ENCODE peak calls at places on chromosomes 3 and 15, in eight cellular contexts. R is AG09309; N is BE2C; O is stimulated activated naive CD8-positive, alpha-beta T cell treated with anti-CD3 and anti-CD28 coated beads, Interleukin-15, Interleukin-2, amounts not matched to agents 100 U/mL and 50 U/mL, for 24 hours; Z is central memory CD8-positive, alpha-beta T cell; J is sigmoid colon; T is G401; X is HFFc6. U is an unnamed sample.

GRCh38 chr3:123605789-123606234 is 21.0 kb upstream of the HACD2 start:
- DNase-seq in N (no peak), J (no peak), R (no peak), X (no peak), T (no peak), Z (no peak), O (no peak), U (no peak)

GRCh38 chr15:77901921-77902750 is 175.4 kb downstream of the TBC1D2B start:
- DNase-seq in J (peak; percentile 55), R (no peak), Z (no peak), X (no peak), T (no peak), N (peak; percentile 56), O (no peak), U (peak; percentile 45)

GRCh38 chr3:13141991-13142412 is 68.8 kb upstream of the IQSEC1 start:
- DNase-seq in J (peak; percentile 46), T (no peak), X (peak; percentile 20), Z (no peak), O (peak; percentile 28), R (no peak), N (no peak), U (peak; percentile 67)

GRCh38 chr3:68889328-68889727 is 43.0 kb downstream of the TAFA4 start:
- DNase-seq in O (no peak), Z (no peak), R (no peak), N (no peak), X (no peak), T (no peak), J (no peak), U (no peak)

GRCh38 chr3:193708270-193708669 is 115.3 kb downstream of the OPA1 start:
- DNase-seq in Z (no peak), X (no peak), J (no peak), O (no peak), N (no peak), R (no peak), T (no peak), U (no peak)

GRCh38 chr15:96125681-96126080 is 204.8 kb upstream of the NR2F2 start:
- DNase-seq in R (no peak), T (no peak), Z (no peak), X (peak; percentile 45), N (no peak), J (no peak), O (no peak), U (no peak)

GRCh38 chr15:41607033-41607432 is 48.0 kb downstream of the TYRO3 start:
- DNase-seq in O (no peak), N (no peak), T (peak; percentile 92), X (peak; percentile 94), J (no peak), R (peak; percentile 89), Z (no peak), U (no peak)

GRCh38 chr15:61367953-61368352 is 138.9 kb upstream of the RORA start:
- DNase-seq in J (no peak), R (no peak), Z (no peak), N (peak; percentile 31), O (no peak), X (no peak), T (peak; percentile 2), U (no peak)

GRCh38 chr15:70559223-70559823 is 204.0 kb downstream of the UACA start:
- DNase-seq in N (no peak), Z (peak; percentile 31), R (no peak), O (peak; percentile 67), T (no peak), J (no peak), X (peak; percentile 39), U (peak; percentile 87)

GRCh38 chr15:46961795-46962194 is 755.5 kb upstream of the SEMA6D start:
- DNase-seq in Z (no peak), J (no peak), T (peak; percentile 29), R (no peak), X (no peak), N (no peak), O (no peak), U (no peak)

GRCh38 chr3:108345492-108346205 is 49.3 kb downstream of the HHLA2 start:
- DNase-seq in O (no peak), T (no peak), X (no peak), R (no peak), J (no peak), N (no peak), Z (no peak), U (no peak)

GRCh38 chr3:141552440-141552991 is 65.7 kb downstream of the RASA2 start:
- DNase-seq in J (no peak), T (no peak), Z (no peak), N (no peak), R (no peak), X (no peak), O (no peak), U (no peak)

GRCh38 chr15:71639531-71639930 is 170.8 kb upstream of the NR2E3 start:
- DNase-seq in O (no peak), J (no peak), T (no peak), Z (no peak), R (no peak), N (no peak), X (no peak), U (no peak)

GRCh38 chr15:66080791-66081475 is 172.6 kb downstream of the MEGF11 start:
- DNase-seq in N (peak; percentile 63), X (peak; percentile 45), T (peak; percentile 49), O (no peak), Z (no peak), J (peak; percentile 58), R (no peak), U (no peak)

GRCh38 chr3:156674911-156675743 is 737 bp downstream of the TIPARP start:
- DNase-seq in X (peak; percentile 15), T (no peak), R (no peak), J (peak; percentile 81), N (peak; percentile 63), O (peak; percentile 69), Z (peak; percentile 20), U (peak; percentile 93)